ENCODE peak calls at places on chromosome 9, in eight cellular contexts. C, U, Y, J, K, M, L and R are unnamed samples.

GRCh38 chr9:126705767-126706697 is 92.3 kb downstream of the LMX1B start:
- DNase-seq in M (peak), J (peak), K (peak), L (peak), U (peak), Y (peak), C (peak), R (peak)

GRCh38 chr9:130198501-130199179 is 26.4 kb downstream of the NCS1 start:
- DNase-seq in J (no peak), K (no peak), Y (no peak), L (no peak), C (no peak), U (no peak), M (no peak), R (no peak)

GRCh38 chr9:91379461-91379860 is 17.7 kb upstream of the AUH start:
- DNase-seq in M (no peak), J (no peak), L (no peak), K (no peak), C (no peak), Y (no peak), U (no peak), R (no peak)

GRCh38 chr9:88522360-88522759 is 12.6 kb upstream of the NXNL2 start:
- DNase-seq in Y (no peak), K (no peak), J (no peak), C (no peak), M (no peak), L (no peak), U (no peak), R (no peak)

GRCh38 chr9:6641561-6641960 is 4.0 kb downstream of the GLDC start:
- DNase-seq in J (no peak), L (no peak), Y (no peak), U (no peak), M (no peak), K (no peak), C (no peak), R (no peak)

GRCh38 chr9:129331366-129331765 is 153.3 kb upstream of the IER5L start:
- DNase-seq in L (no peak), K (no peak), U (no peak), Y (no peak), J (no peak), C (no peak), M (no peak), R (no peak)

GRCh38 chr9:136567651-136568287 is 21.9 kb upstream of the NOTCH1 start:
- DNase-seq in C (peak), M (peak), U (peak), J (peak), Y (peak), L (peak), K (peak), R (no peak)

GRCh38 chr9:28155671-28156070 is 582.4 kb upstream of the C9orf72 start:
- DNase-seq in J (no peak), M (no peak), K (no peak), U (no peak), Y (no peak), L (no peak), C (no peak), R (no peak)

GRCh38 chr9:115118471-115119156 is 657 bp upstream of the TNC start:
- DNase-seq in C (peak), J (peak), U (peak), K (peak), M (peak), Y (peak), L (peak), R (no peak)
- TF ChIP-seq CTCF in C (no peak), J (no peak), U (no peak), K (no peak), M (no peak), Y (no peak), L (no peak), R (no peak)

DNA sequence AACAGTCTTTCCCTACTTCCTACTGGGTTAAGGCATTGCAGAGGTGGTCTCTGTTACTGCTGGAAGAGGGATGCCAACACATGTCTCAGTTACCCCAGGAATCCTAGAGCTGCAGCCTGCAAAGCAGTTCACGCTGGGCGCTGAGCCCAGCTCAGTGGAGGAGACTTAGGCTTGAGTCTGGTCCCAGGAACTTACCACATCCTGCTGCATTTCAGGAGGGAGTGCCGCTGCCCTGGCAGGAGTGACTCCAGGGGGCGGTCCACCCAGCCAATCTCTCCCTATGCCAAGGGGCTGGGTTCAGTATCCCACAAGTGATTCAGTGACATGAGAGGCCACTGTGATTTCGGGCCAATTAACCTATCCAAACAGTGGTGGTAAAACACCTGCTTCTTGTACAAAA is 7.6 kb downstream of the TTC16 start:
- DNase-seq in U (no peak), C (no peak), Y (no peak), M (no peak), J (peak), L (no peak), K (no peak), R (no peak)
- TF ChIP-seq CTCF in U (no peak), C (no peak), Y (no peak), M (no peak), J (no peak), L (no peak), K (no peak), R (no peak)

DNA sequence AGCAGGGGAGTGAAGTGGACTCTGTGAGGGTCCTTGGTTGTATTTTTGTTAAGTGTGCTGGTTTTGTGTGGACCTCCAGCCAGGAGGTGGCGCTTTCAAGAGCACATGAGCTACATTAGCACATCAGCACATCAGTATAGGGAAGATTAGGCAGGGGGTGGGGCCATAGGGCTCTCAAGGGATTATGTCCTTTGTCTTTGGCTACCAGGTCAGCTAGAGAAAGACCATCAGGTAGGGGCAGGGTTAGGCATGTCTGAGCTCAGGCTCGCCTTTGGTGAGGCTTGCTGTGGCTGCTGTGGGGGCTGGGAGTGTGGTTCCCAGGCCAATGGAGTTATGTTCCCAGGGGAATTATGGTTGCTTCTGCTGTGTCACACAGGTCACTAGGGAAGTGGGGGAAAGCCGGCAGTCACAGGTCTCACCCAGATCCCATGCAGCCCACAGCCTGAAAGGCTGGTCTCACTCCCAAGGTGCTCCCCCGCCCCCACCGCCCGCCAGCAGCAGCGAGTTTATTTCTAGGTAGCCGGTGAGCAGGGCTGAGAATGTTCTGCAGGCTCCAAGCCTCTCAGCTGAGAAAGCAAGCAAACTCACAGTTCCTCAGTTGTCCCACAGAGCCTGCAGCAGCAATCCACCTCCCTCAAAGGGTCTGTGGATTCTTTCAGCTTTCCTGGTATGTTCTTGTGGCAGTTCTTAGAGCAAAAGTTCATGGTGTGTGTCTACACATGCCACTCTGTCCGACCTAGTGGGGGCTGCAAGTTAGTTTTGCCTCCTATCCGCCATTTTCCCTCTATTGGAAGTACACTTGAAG is 13.7 kb downstream of the OR1J1 start:
- DNase-seq in J (no peak), M (no peak), L (no peak), Y (peak), K (no peak), C (peak), U (peak), R (no peak)
- TF ChIP-seq CTCF in J (no peak), M (no peak), L (no peak), Y (no peak), K (no peak), C (peak), U (peak), R (peak)

GRCh38 chr9:108710424-108710823 is 145.4 kb downstream of the ACTL7B start:
- DNase-seq in J (no peak), M (no peak), Y (no peak), U (no peak), L (no peak), C (no peak), K (no peak), R (no peak)
- TF ChIP-seq CTCF in J (no peak), M (no peak), Y (no peak), U (no peak), L (no peak), C (no peak), K (no peak), R (no peak)

GRCh38 chr9:100852088-100852487 is 176.4 kb upstream of the PLPPR1 start:
- DNase-seq in C (no peak), U (no peak), J (no peak), K (no peak), M (no peak), L (no peak), Y (no peak), R (no peak)
- TF ChIP-seq CTCF in C (no peak), U (no peak), J (no peak), K (no peak), M (no peak), L (no peak), Y (no peak), R (no peak)

DNA sequence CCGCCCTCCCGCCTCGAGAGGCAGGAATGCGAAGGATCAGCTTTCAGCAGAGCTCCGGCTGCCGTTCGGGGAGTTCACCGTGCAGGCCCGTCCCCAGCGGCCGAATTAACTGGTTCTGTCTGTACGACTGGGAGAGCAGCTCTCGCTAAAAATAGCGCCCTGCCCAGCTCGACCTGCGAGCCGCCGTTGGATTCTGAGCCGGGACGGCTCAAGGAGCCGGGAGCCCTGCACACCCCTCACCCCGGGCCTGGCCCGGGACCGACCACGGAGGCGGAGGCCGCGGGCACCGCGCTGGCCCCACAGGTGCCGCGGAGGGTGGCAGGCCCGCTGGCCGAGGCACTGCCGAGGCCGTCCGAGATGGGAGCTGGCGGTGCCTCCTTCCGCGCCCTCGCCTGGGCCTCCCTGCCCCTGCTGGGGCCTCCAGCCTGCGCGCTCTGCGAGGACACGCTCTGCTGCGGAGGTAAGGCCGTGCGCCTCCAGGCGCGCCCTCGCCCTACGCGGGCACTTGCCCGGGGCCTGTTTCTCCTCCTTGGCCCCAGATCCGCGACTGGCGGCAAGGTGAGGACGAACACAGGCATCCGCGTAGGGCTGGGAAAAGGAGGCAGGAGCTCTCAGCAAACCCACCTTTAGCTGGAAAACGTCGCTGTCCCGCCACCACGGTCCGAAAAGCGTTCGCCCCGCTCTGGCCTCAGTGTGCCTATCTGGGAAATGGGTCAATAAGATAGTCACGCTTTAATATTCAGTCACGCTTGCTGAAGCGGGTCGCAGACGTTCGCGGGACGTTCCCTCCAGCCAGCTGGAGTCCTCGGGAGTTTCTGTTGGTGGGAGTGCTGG is 53.0 kb upstream of the DAB2IP start:
- DNase-seq in J (peak), M (no peak), Y (peak), L (no peak), U (no peak), K (peak), C (peak), R (no peak)
- TF ChIP-seq CTCF in J (peak), M (no peak), Y (no peak), L (no peak), U (no peak), K (peak), C (no peak), R (no peak)

GRCh38 chr9:118809160-118809625 is 560.0 kb downstream of the BRINP1 start:
- DNase-seq in U (no peak), J (no peak), Y (no peak), L (no peak), K (no peak), M (no peak), C (peak), R (no peak)
- TF ChIP-seq CTCF in U (no peak), J (no peak), Y (no peak), L (no peak), K (no peak), M (no peak), C (no peak), R (no peak)

GRCh38 chr9:108588246-108588645 is 267.5 kb downstream of the ACTL7B start:
- DNase-seq in Y (no peak), M (no peak), J (no peak), C (no peak), U (peak), K (no peak), L (no peak), R (no peak)

GRCh38 chr9:108580021-108580439 is 275.8 kb downstream of the ACTL7B start:
- DNase-seq in J (peak), L (peak), M (no peak), U (peak), C (no peak), K (no peak), Y (no peak), R (no peak)

GRCh38 chr9:108586451-108586850 is 269.3 kb downstream of the ACTL7B start:
- DNase-seq in M (no peak), Y (no peak), L (no peak), K (no peak), C (no peak), U (no peak), J (no peak), R (no peak)

GRCh38 chr9:108582716-108583115 is 273.1 kb downstream of the ACTL7B start:
- DNase-seq in L (no peak), J (no peak), K (no peak), Y (no peak), C (no peak), M (no peak), U (peak), R (no peak)

DNA sequence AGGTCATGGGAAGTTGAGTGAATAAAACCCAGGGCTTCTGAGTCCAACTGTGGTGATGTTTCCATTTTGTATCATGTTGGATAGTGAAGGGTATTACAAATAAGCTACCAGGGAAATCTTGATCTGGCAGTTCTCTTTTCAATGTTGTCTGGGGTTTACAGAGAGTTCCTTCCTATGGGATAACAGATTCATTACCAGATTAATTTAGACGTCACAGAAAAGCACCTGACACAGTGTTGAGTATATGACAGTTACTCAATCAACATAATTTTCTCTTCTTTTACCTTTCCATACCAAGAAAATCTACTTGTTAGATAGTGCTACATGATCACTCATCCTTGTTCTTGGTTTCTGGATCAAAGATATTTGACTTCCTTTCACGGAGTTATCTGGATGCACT is 270.9 kb downstream of the ACTL7B start:
- DNase-seq in C (no peak), L (no peak), K (no peak), J (no peak), U (no peak), Y (no peak), M (no peak), R (no peak)
- TF ChIP-seq CTCF in C (no peak), L (no peak), K (no peak), J (no peak), U (no peak), Y (no peak), M (no peak), R (no peak)